ENCODE peak calls at places on chromosomes 5 and 9, in nine cellular contexts. One of them, this sample, is unnamed.

GRCh38 chr5:1343315-1343751 is 1.6 kb downstream of the CLPTM1L start:
- DNase-seq in right cardiac atrium: no peak
- DNase-seq in foreskin fibroblast: no peak
- DNase-seq in GM12864: no peak
- DNase-seq in uterus: no peak
- DNase-seq in naive thymus-derived CD4-positive, alpha-beta T cell: no peak
- DNase-seq in astrocyte of the spinal cord: no peak
- DNase-seq in fibroblast of lung: no peak
- DNase-seq in CD8-positive, alpha-beta memory T cell: no peak
- DNase-seq in this sample: no peak

GRCh38 chr9:23683476-23684095 is 142.5 kb downstream of the ELAVL2 start:
- DNase-seq in right cardiac atrium: no peak
- DNase-seq in foreskin fibroblast: no peak
- DNase-seq in GM12864: no peak
- DNase-seq in uterus: no peak
- DNase-seq in naive thymus-derived CD4-positive, alpha-beta T cell: no peak
- DNase-seq in astrocyte of the spinal cord: peak
- DNase-seq in fibroblast of lung: no peak
- DNase-seq in CD8-positive, alpha-beta memory T cell: no peak
- DNase-seq in this sample: no peak

GRCh38 chr9:7097785-7098420 is 340.1 kb downstream of the KDM4C start:
- DNase-seq in right cardiac atrium: no peak
- DNase-seq in foreskin fibroblast: peak
- DNase-seq in GM12864: no peak
- DNase-seq in uterus: no peak
- DNase-seq in naive thymus-derived CD4-positive, alpha-beta T cell: no peak
- DNase-seq in astrocyte of the spinal cord: no peak
- DNase-seq in fibroblast of lung: peak
- DNase-seq in CD8-positive, alpha-beta memory T cell: no peak
- DNase-seq in this sample: no peak

GRCh38 chr9:100317706-100318105 is 35.0 kb downstream of the TEX10 start:
- DNase-seq in right cardiac atrium: no peak
- DNase-seq in foreskin fibroblast: no peak
- DNase-seq in GM12864: no peak
- DNase-seq in uterus: no peak
- DNase-seq in naive thymus-derived CD4-positive, alpha-beta T cell: no peak
- DNase-seq in astrocyte of the spinal cord: no peak
- DNase-seq in fibroblast of lung: no peak
- DNase-seq in CD8-positive, alpha-beta memory T cell: no peak
- DNase-seq in this sample: no peak

GRCh38 chr5:37709020-37709419 is 130.8 kb downstream of the GDNF start:
- DNase-seq in right cardiac atrium: no peak
- DNase-seq in foreskin fibroblast: no peak
- DNase-seq in GM12864: no peak
- DNase-seq in uterus: no peak
- DNase-seq in naive thymus-derived CD4-positive, alpha-beta T cell: no peak
- DNase-seq in astrocyte of the spinal cord: no peak
- DNase-seq in fibroblast of lung: no peak
- DNase-seq in CD8-positive, alpha-beta memory T cell: no peak
- DNase-seq in this sample: no peak

GRCh38 chr5:57735754-57736153 is 253.1 kb upstream of the ACTBL2 start:
- DNase-seq in right cardiac atrium: no peak
- DNase-seq in foreskin fibroblast: peak
- DNase-seq in GM12864: no peak
- DNase-seq in uterus: no peak
- DNase-seq in naive thymus-derived CD4-positive, alpha-beta T cell: no peak
- DNase-seq in astrocyte of the spinal cord: peak
- DNase-seq in fibroblast of lung: peak
- DNase-seq in CD8-positive, alpha-beta memory T cell: no peak
- DNase-seq in this sample: peak

GRCh38 chr9:129478461-129478860 is 142.4 kb downstream of the C9orf50 start:
- DNase-seq in right cardiac atrium: no peak
- DNase-seq in foreskin fibroblast: no peak
- DNase-seq in GM12864: no peak
- DNase-seq in uterus: no peak
- DNase-seq in naive thymus-derived CD4-positive, alpha-beta T cell: no peak
- DNase-seq in astrocyte of the spinal cord: no peak
- DNase-seq in fibroblast of lung: no peak
- DNase-seq in CD8-positive, alpha-beta memory T cell: no peak
- DNase-seq in this sample: no peak

GRCh38 chr5:42952575-42952974 is 87.5 kb downstream of the ANXA2R start:
- DNase-seq in right cardiac atrium: no peak
- DNase-seq in foreskin fibroblast: no peak
- DNase-seq in GM12864: no peak
- DNase-seq in uterus: no peak
- DNase-seq in naive thymus-derived CD4-positive, alpha-beta T cell: no peak
- DNase-seq in astrocyte of the spinal cord: no peak
- DNase-seq in fibroblast of lung: no peak
- DNase-seq in CD8-positive, alpha-beta memory T cell: no peak
- DNase-seq in this sample: no peak

GRCh38 chr5:313806-314376 is 7.6 kb upstream of the AHRR start:
- DNase-seq in right cardiac atrium: no peak
- DNase-seq in foreskin fibroblast: no peak
- DNase-seq in GM12864: no peak
- DNase-seq in uterus: no peak
- DNase-seq in naive thymus-derived CD4-positive, alpha-beta T cell: no peak
- DNase-seq in astrocyte of the spinal cord: no peak
- DNase-seq in fibroblast of lung: no peak
- DNase-seq in CD8-positive, alpha-beta memory T cell: no peak
- DNase-seq in this sample: no peak

GRCh38 chr9:6034954-6035353 is 19.5 kb upstream of the RANBP6 start:
- DNase-seq in right cardiac atrium: no peak
- DNase-seq in foreskin fibroblast: no peak
- DNase-seq in GM12864: no peak
- DNase-seq in uterus: no peak
- DNase-seq in naive thymus-derived CD4-positive, alpha-beta T cell: no peak
- DNase-seq in astrocyte of the spinal cord: no peak
- DNase-seq in fibroblast of lung: no peak
- DNase-seq in CD8-positive, alpha-beta memory T cell: no peak
- DNase-seq in this sample: no peak

GRCh38 chr9:13557724-13558123 is 278.2 kb upstream of the MPDZ start:
- DNase-seq in right cardiac atrium: no peak
- DNase-seq in foreskin fibroblast: no peak
- DNase-seq in GM12864: no peak
- DNase-seq in uterus: no peak
- DNase-seq in naive thymus-derived CD4-positive, alpha-beta T cell: no peak
- DNase-seq in astrocyte of the spinal cord: no peak
- DNase-seq in fibroblast of lung: no peak
- DNase-seq in CD8-positive, alpha-beta memory T cell: no peak
- DNase-seq in this sample: no peak

GRCh38 chr5:50595199-50595598 is 71.2 kb upstream of the PARP8 start:
- DNase-seq in right cardiac atrium: no peak
- DNase-seq in foreskin fibroblast: peak
- DNase-seq in GM12864: no peak
- DNase-seq in uterus: no peak
- DNase-seq in naive thymus-derived CD4-positive, alpha-beta T cell: no peak
- DNase-seq in astrocyte of the spinal cord: peak
- DNase-seq in fibroblast of lung: peak
- DNase-seq in CD8-positive, alpha-beta memory T cell: no peak
- DNase-seq in this sample: peak

DNA sequence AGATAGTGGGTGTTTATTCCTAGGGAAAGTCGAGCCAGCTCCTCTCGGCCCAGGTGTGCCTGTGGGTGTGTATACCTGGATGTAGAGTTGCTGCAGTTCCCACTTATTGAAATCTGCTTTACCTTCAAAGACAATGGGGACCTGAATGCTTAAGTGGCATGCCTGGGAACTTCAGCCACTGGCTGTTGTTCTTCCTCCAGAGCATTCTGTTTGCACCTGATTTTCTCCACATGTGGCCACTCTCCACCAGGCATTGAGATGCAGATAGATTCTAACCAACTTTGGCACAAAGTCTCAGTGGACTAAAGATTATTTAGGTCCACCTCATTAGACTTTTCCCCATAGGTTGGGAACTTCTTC is 186.8 kb downstream of the ZNF462 start:
- DNase-seq in right cardiac atrium: no peak
- DNase-seq in foreskin fibroblast: no peak
- DNase-seq in GM12864: no peak
- DNase-seq in uterus: no peak
- DNase-seq in naive thymus-derived CD4-positive, alpha-beta T cell: no peak
- DNase-seq in astrocyte of the spinal cord: no peak
- DNase-seq in fibroblast of lung: no peak
- DNase-seq in CD8-positive, alpha-beta memory T cell: no peak
- DNase-seq in this sample: no peak
- H3K4me3 ChIP-seq in right cardiac atrium: no peak
- H3K4me3 ChIP-seq in foreskin fibroblast: no peak
- H3K4me3 ChIP-seq in GM12864: no peak
- H3K4me3 ChIP-seq in uterus: no peak
- H3K4me3 ChIP-seq in naive thymus-derived CD4-positive, alpha-beta T cell: no peak
- H3K4me3 ChIP-seq in astrocyte of the spinal cord: no peak
- H3K4me3 ChIP-seq in fibroblast of lung: no peak
- H3K4me3 ChIP-seq in CD8-positive, alpha-beta memory T cell: no peak
- H3K4me3 ChIP-seq in this sample: no peak

GRCh38 chr9:124045076-124045829 is 33.7 kb downstream of the LHX2 start:
- DNase-seq in right cardiac atrium: peak
- DNase-seq in foreskin fibroblast: no peak
- DNase-seq in GM12864: no peak
- DNase-seq in uterus: peak
- DNase-seq in naive thymus-derived CD4-positive, alpha-beta T cell: no peak
- DNase-seq in astrocyte of the spinal cord: peak
- DNase-seq in fibroblast of lung: peak
- DNase-seq in CD8-positive, alpha-beta memory T cell: no peak
- DNase-seq in this sample: no peak
- H3K4me3 ChIP-seq in right cardiac atrium: peak
- H3K4me3 ChIP-seq in foreskin fibroblast: peak
- H3K4me3 ChIP-seq in GM12864: no peak
- H3K4me3 ChIP-seq in uterus: peak
- H3K4me3 ChIP-seq in naive thymus-derived CD4-positive, alpha-beta T cell: no peak
- H3K4me3 ChIP-seq in astrocyte of the spinal cord: peak
- H3K4me3 ChIP-seq in fibroblast of lung: peak
- H3K4me3 ChIP-seq in CD8-positive, alpha-beta memory T cell: no peak
- H3K4me3 ChIP-seq in this sample: peak

GRCh38 chr9:112173489-112174222 is 1.4 kb downstream of the SUSD1 start:
- DNase-seq in right cardiac atrium: no peak
- DNase-seq in foreskin fibroblast: no peak
- DNase-seq in GM12864: no peak
- DNase-seq in uterus: no peak
- DNase-seq in naive thymus-derived CD4-positive, alpha-beta T cell: no peak
- DNase-seq in astrocyte of the spinal cord: no peak
- DNase-seq in fibroblast of lung: no peak
- DNase-seq in CD8-positive, alpha-beta memory T cell: no peak
- DNase-seq in this sample: no peak
- H3K4me3 ChIP-seq in right cardiac atrium: no peak
- H3K4me3 ChIP-seq in foreskin fibroblast: peak
- H3K4me3 ChIP-seq in GM12864: peak
- H3K4me3 ChIP-seq in uterus: no peak
- H3K4me3 ChIP-seq in naive thymus-derived CD4-positive, alpha-beta T cell: peak
- H3K4me3 ChIP-seq in astrocyte of the spinal cord: no peak
- H3K4me3 ChIP-seq in fibroblast of lung: peak
- H3K4me3 ChIP-seq in CD8-positive, alpha-beta memory T cell: peak
- H3K4me3 ChIP-seq in this sample: no peak

DNA sequence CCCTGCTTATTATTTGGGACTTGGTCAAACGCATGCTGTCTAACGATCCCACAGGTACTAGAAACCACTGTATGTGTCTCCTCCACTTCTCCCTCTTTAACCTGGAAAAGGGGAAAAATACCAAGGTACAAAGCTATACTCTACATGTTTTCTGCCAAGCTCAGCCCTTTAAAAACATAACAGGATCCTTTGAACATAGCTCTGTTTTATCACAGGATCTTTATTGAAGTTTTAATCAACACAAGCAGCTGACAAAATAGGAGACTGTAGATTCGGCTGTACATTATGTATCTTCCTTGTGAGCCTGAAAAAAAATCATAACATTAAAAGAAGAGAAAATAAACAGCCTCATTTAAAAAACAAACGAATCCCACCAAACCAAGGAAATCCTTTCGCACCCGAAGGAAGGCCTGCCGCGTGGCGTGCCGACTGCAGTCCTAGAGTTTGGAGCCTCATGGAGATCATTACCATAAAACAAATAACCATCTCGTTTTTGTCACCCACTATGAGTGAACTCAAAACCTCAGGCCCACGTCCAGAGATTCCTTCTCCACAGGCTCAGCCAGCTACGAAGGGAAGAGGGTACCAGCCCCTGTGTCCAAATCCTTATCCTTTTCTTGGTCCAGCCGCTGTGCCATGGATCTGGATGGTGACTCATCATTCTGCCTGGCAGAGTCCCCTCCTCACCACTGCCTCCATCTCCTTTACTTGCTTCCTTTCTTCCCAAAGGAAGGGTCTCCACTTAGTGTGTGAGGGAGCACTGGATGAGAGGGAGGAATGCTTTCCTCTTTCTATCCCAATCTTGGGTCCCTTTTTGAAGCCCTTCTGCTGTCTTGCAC is 651.1 kb downstream of the CCDC171 start:
- DNase-seq in right cardiac atrium: no peak
- DNase-seq in foreskin fibroblast: no peak
- DNase-seq in GM12864: no peak
- DNase-seq in uterus: no peak
- DNase-seq in naive thymus-derived CD4-positive, alpha-beta T cell: no peak
- DNase-seq in astrocyte of the spinal cord: peak
- DNase-seq in fibroblast of lung: peak
- DNase-seq in CD8-positive, alpha-beta memory T cell: no peak
- DNase-seq in this sample: no peak
- H3K4me3 ChIP-seq in right cardiac atrium: no peak
- H3K4me3 ChIP-seq in foreskin fibroblast: no peak
- H3K4me3 ChIP-seq in GM12864: no peak
- H3K4me3 ChIP-seq in uterus: no peak
- H3K4me3 ChIP-seq in naive thymus-derived CD4-positive, alpha-beta T cell: no peak
- H3K4me3 ChIP-seq in astrocyte of the spinal cord: no peak
- H3K4me3 ChIP-seq in fibroblast of lung: no peak
- H3K4me3 ChIP-seq in CD8-positive, alpha-beta memory T cell: no peak
- H3K4me3 ChIP-seq in this sample: no peak